ENCODE peak calls at places on chromosomes 2 and 18, in eight cellular contexts. L is activated CD8-positive, alpha-beta memory T cell treated with anti-CD3 and anti-CD28 coated beads, Interleukin-2, amount 50 U/mL, for 48 hours; Z is GOT3; Q is tibial artery; F is AG09319; H is lower lobe of right lung; B is amniotic stem cell; C is RWPE1. D is an unnamed sample.

GRCh38 chr18:76471593-76471992 is 23.4 kb downstream of the ZNF516 start:
- DNase-seq in L (peak), C (no peak), H (peak), F (no peak), B (no peak), Q (no peak), Z (no peak), D (no peak)

GRCh38 chr18:23498877-23499570 is 4.3 kb upstream of the RMC1 start:
- DNase-seq in F (peak), H (peak), C (no peak), Z (no peak), L (peak), Q (peak), B (peak), D (peak)

GRCh38 chr2:173059941-173060575 is 15.6 kb upstream of the MAP3K20 start:
- DNase-seq in C (no peak), Q (no peak), F (peak), B (no peak), H (no peak), Z (no peak), L (no peak), D (no peak)

GRCh38 chr2:163778045-163778753 is 42.4 kb upstream of the FIGN start:
- DNase-seq in F (peak), H (no peak), L (no peak), Q (no peak), B (no peak), Z (no peak), C (peak), D (peak)

GRCh38 chr18:48222118-48222517 is 187.1 kb downstream of the ZBTB7C start:
- DNase-seq in Z (no peak), F (no peak), L (no peak), Q (no peak), H (peak), C (peak), B (no peak), D (no peak)

GRCh38 chr2:227818569-227819397 is 5.1 kb downstream of the CCL20 start:
- DNase-seq in C (peak), Q (peak), Z (peak), B (no peak), F (no peak), L (no peak), H (peak), D (peak)

GRCh38 chr2:80153151-80153550 is 151.4 kb downstream of the LRRTM1 start:
- DNase-seq in H (no peak), F (no peak), Z (no peak), L (no peak), B (no peak), C (no peak), Q (no peak), D (no peak)

GRCh38 chr2:100921685-100922161 is 80.4 kb upstream of the RPL31 start:
- DNase-seq in F (no peak), H (no peak), B (peak), C (no peak), L (no peak), Z (no peak), Q (no peak), D (no peak)

GRCh38 chr2:179837408-179837807 is 24.0 kb downstream of the ZNF385B start:
- DNase-seq in F (peak), H (no peak), C (peak), B (peak), L (no peak), Z (no peak), Q (no peak), D (no peak)

GRCh38 chr18:55422456-55423185 is 165.4 kb downstream of the TCF4 start:
- DNase-seq in C (no peak), Z (no peak), Q (peak), L (no peak), H (no peak), B (no peak), F (no peak), D (no peak)

GRCh38 chr2:42296226-42296625 is 64.8 kb downstream of the COX7A2L start:
- DNase-seq in B (no peak), Z (no peak), F (no peak), Q (no peak), L (no peak), H (no peak), C (no peak), D (no peak)

GRCh38 chr18:80227472-80227871 is 19.8 kb downstream of the PARD6G start:
- DNase-seq in H (no peak), Z (no peak), Q (no peak), B (no peak), F (no peak), L (no peak), C (no peak), D (no peak)

GRCh38 chr2:56705713-56706112 is 521.9 kb downstream of the CCDC85A start:
- DNase-seq in Z (no peak), H (no peak), F (no peak), Q (no peak), L (no peak), C (no peak), B (no peak), D (no peak)

GRCh38 chr2:191345788-191346187 is 100.6 kb downstream of the MYO1B start:
- DNase-seq in F (no peak), Q (no peak), L (no peak), H (no peak), C (peak), Z (no peak), B (no peak), D (no peak)

GRCh38 chr2:157789933-157790511 is 86.1 kb downstream of the ACVR1 start:
- DNase-seq in Z (no peak), C (no peak), B (no peak), L (no peak), Q (peak), H (peak), F (no peak), D (peak)

GRCh38 chr2:33226546-33226945 is 249.9 kb upstream of the RASGRP3 start:
- DNase-seq in Q (no peak), B (no peak), L (no peak), F (no peak), C (no peak), Z (no peak), H (no peak), D (no peak)

GRCh38 chr2:240955306-240956101 is 42.9 kb upstream of the SNED1 start:
- DNase-seq in F (no peak), C (no peak), L (peak), Z (no peak), H (no peak), B (no peak), Q (no peak), D (no peak)

GRCh38 chr2:238282861-238283738 is 5.3 kb downstream of the PER2 start:
- DNase-seq in C (no peak), H (peak), L (no peak), F (no peak), Q (no peak), Z (no peak), B (no peak), D (peak)

GRCh38 chr18:45107425-45107824 is 426.7 kb downstream of the SETBP1 start:
- DNase-seq in L (no peak), F (no peak), Q (no peak), B (no peak), Z (no peak), C (peak), H (no peak), D (no peak)

GRCh38 chr2:173076557-173077345 is 1.1 kb downstream of the MAP3K20 start:
- DNase-seq in B (no peak), L (peak), Z (peak), Q (peak), C (peak), H (peak), F (no peak), D (peak)

GRCh38 chr2:206701952-206702630 is 16.1 kb downstream of the DYTN start:
- DNase-seq in Q (no peak), L (no peak), Z (no peak), C (no peak), F (no peak), B (no peak), H (no peak), D (no peak)

GRCh38 chr2:158743899-158744298 is 51.2 kb upstream of the DAPL1 start:
- DNase-seq in Z (no peak), H (no peak), B (no peak), Q (no peak), L (no peak), F (no peak), C (no peak), D (no peak)

GRCh38 chr18:68660355-68661183 is 54.3 kb downstream of the TMX3 start:
- DNase-seq in Z (no peak), H (no peak), C (peak), Q (no peak), L (no peak), F (peak), B (peak), D (no peak)

GRCh38 chr2:99374747-99375146 is 37.6 kb downstream of the EIF5B start:
- DNase-seq in Z (no peak), F (no peak), L (no peak), C (no peak), B (no peak), Q (no peak), H (no peak), D (no peak)

GRCh38 chr2:114421781-114422180 is 20.7 kb upstream of the DPP10 start:
- DNase-seq in H (no peak), B (no peak), F (no peak), C (no peak), Q (no peak), L (no peak), Z (no peak), D (no peak)

GRCh38 chr2:77034460-77034859 is 487.7 kb downstream of the LRRTM4 start:
- DNase-seq in L (no peak), F (no peak), Q (no peak), C (no peak), Z (no peak), H (no peak), B (no peak), D (no peak)

GRCh38 chr2:206163251-206163880 is 3.7 kb downstream of the EEF1B2 start:
- DNase-seq in L (no peak), C (no peak), Z (no peak), F (no peak), H (no peak), B (no peak), Q (no peak), D (no peak)

GRCh38 chr2:56465491-56465890 is 281.7 kb downstream of the CCDC85A start:
- DNase-seq in Z (no peak), Q (no peak), H (no peak), F (no peak), B (peak), C (no peak), L (no peak), D (no peak)

GRCh38 chr18:13184396-13184795 is 34.2 kb upstream of the LDLRAD4 start:
- DNase-seq in Z (no peak), C (no peak), F (no peak), L (no peak), B (no peak), Q (no peak), H (no peak), D (no peak)

GRCh38 chr2:170030040-170030439 is 147.9 kb upstream of the MYO3B start:
- DNase-seq in Z (no peak), B (no peak), H (no peak), Q (no peak), C (no peak), L (no peak), F (no peak), D (no peak)

GRCh38 chr2:62293490-62294212 is 97.7 kb downstream of the B3GNT2 start:
- DNase-seq in F (no peak), C (peak), Z (no peak), L (no peak), Q (peak), H (peak), B (no peak), D (no peak)